ENCODE peak calls at places on chromosomes 11 and 22, in nine cellular contexts. A is uterus; K is tibial nerve; C is Panc1; W is sigmoid colon; M is fibroblast of lung; O is naive thymus-derived CD4-positive, alpha-beta T cell; B is upper lobe of right lung; N is PC-3. D is an unnamed sample.

GRCh38 chr11:67371549-67372231 is 1.7 kb downstream of the CLCF1 start:
- DNase-seq in A (peak; percentile 66), K (no peak), C (no peak), W (peak; percentile 78), M (peak; percentile 43), O (no peak), B (peak; percentile 77), N (peak; percentile 62), D (peak; percentile 82)

GRCh38 chr11:2663506-2663905 is 36.3 kb downstream of the KCNQ1OT1 start:
- DNase-seq in A (no peak), K (no peak), C (no peak), W (no peak), M (no peak), O (no peak), B (no peak), N (no peak), D (no peak)

GRCh38 chr11:33387996-33388395 is 130.8 kb downstream of the HIPK3 start:
- DNase-seq in A (no peak), K (no peak), C (no peak), W (no peak), M (no peak), O (no peak), B (no peak), N (no peak), D (no peak)

GRCh38 chr11:93089474-93090102 is 108.2 kb downstream of the SLC36A4 start:
- DNase-seq in A (no peak), K (peak; percentile 15), C (peak; percentile 41), W (no peak), M (peak; percentile 62), O (no peak), B (no peak), N (peak; percentile 73), D (peak; percentile 35)

GRCh38 chr11:102314784-102315183 is 2.5 kb upstream of the BIRC3 start:
- DNase-seq in A (no peak), K (no peak), C (no peak), W (no peak), M (no peak), O (no peak), B (no peak), N (no peak), D (no peak)

GRCh38 chr11:132257861-132258260 is 887.4 kb downstream of the NTM start:
- DNase-seq in A (no peak), K (no peak), C (no peak), W (no peak), M (no peak), O (no peak), B (no peak), N (no peak), D (no peak)

GRCh38 chr22:43509337-43509736 is 97.5 kb downstream of the MPPED1 start:
- DNase-seq in A (no peak), K (no peak), C (no peak), W (no peak), M (no peak), O (no peak), B (no peak), N (no peak), D (no peak)

GRCh38 chr22:42296381-42296853 is 26.0 kb upstream of the TCF20 start:
- DNase-seq in A (no peak), K (no peak), C (no peak), W (peak; percentile 75), M (no peak), O (peak; percentile 44), B (no peak), N (no peak), D (no peak)

GRCh38 chr11:45939836-45940235 is 17.4 kb downstream of the LARGE2 start:
- DNase-seq in A (no peak), K (no peak), C (no peak), W (no peak), M (no peak), O (no peak), B (no peak), N (no peak), D (no peak)

GRCh38 chr22:29727248-29727551 is 7.4 kb downstream of the CABP7 start:
- DNase-seq in A (peak; percentile 28), K (peak; percentile 27), C (no peak), W (no peak), M (peak; percentile 30), O (no peak), B (peak; percentile 71), N (no peak), D (peak; percentile 35)

GRCh38 chr11:12592283-12592682 is 81.9 kb upstream of the TEAD1 start:
- DNase-seq in A (no peak), K (no peak), C (no peak), W (no peak), M (no peak), O (no peak), B (no peak), N (no peak), D (no peak)
- H3K27ac ChIP-seq in A (no peak overlapping the region), K (peak overlapping the region; percentile 93), C (no peak overlapping the region), W (no peak overlapping the region), M (no peak overlapping the region), O (no peak overlapping the region), B (no peak overlapping the region), N (no peak overlapping the region), D (no peak overlapping the region)

DNA sequence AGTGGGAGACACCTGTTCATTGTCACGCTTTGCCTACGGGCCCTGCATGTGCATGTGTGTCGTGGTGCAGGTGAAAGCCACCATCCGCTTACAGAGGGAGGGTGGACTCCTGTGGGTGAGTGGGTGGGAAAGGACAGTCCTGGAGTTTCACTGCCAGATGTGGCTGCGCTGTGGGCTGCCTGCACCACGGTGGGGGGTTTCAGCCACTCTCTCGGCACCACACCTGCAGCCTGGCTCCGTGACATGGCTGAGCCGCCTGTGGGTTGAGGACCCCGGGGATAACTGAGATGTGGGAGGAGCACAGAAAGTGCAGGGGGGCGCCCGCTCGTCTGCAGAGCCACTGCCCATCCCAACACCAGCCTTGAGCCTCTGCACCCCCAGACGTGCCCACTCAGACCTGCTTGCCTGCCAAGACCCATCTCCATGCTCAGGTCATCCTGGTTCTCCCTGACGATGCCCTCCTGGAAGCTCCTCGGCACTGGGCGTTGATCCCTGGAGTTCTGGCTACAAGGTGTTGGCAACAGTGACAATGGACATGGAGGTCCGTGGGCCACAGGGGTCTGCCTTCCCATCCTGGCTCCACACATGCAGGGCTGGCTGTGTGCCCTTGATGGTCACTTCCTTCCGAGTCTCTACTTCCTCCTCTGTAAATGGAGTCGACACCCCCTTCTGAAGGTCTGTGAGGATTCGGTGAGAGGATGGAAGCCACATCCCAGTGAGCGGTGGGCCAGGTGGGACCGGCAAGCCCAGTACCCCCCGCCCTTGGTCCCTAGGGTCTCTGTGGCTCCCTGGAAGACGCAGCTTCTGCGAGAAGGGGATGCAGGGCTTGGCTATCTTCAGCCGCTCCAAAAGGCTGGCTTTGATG is 1007.0 kb downstream of the BRD1 start:
- DNase-seq in A (no peak), K (no peak), C (no peak), W (peak; percentile 50), M (no peak), O (no peak), B (peak; percentile 28), N (no peak), D (no peak)
- H3K4me3 ChIP-seq in A (no peak overlapping the region), K (no peak overlapping the region), C (no peak overlapping the region), W (no peak overlapping the region), M (no peak overlapping the region), O (no peak overlapping the region), B (no peak overlapping the region), N (no peak overlapping the region), D (no peak overlapping the region)

DNA sequence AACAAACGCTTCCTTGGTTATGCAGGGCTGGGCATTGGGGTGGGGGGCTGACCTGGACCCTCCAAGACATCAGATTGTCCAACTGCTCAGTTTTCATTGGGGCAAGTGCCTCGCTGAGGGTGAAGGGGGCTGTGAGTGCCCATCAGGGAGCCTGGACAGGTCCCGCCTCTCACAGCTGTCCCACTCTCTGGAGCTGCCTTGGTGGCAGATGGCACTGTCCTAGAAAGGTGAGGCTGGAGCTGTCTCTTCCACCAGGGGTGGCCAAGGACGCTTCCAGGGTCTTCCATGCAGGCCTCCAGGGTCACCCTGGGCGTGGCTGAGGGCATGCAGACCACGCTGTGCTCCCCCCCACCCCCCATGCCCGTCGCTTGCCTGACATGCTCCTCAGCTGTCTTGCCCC is 53.4 kb upstream of the CCDC188 start:
- DNase-seq in A (no peak), K (no peak), C (no peak), W (no peak), M (no peak), O (no peak), B (no peak), N (no peak), D (no peak)
- H3K4me1 ChIP-seq in A (peaks cover 19% of the 10 kb centered on the region), K (peaks cover 22% of the 10 kb centered on the region), C (peaks cover 10% of the 10 kb centered on the region), W (no peaks in the 10 kb centered on the region), M (peaks cover 26% of the 10 kb centered on the region), O (peaks cover 16% of the 10 kb centered on the region), B (peaks cover 41% of the 10 kb centered on the region), N (peaks cover 14% of the 10 kb centered on the region), D (no peaks in the 10 kb centered on the region)

DNA sequence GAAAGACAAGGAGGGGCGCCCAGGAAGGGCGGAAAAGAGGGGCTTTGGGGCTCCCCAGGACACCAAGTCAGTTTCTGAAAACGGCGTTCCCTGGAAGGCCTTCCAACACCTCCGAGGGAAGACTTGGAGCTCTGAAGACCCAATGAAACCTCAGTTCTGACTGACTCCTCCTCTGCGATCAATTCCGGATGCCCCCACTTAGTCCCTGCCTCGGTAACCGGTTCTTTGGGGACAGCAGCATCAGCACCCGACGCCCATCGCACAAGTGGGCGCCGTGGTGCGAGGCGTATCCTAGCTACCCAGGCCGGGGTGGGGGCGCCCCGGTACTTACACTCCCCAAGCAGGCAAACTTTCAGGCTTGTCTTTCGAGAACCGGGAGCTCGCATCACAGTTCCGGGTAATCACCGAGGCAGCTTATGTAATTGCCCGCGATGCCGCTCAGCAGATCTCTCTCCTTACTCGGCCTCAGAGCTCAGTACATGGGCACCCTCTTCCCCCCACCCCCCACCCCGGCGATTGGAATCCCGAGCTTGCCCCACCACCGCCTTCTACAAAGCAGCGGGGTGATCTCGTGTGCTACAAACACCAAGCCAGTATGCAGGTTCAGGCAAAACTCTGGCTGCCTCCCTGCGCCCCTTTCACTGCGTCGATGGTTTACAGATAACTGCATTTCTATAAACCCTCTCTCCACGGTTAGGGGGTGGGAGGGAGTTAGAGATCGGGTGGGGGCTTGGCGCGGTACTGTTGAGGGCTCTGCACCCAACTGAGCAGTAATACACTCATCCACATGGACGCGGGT is 2.0 kb downstream of the TENM4 start:
- DNase-seq in A (peak; percentile 18), K (peak; percentile 44), C (no peak), W (peak; percentile 74), M (peak; percentile 46), O (no peak), B (peak; percentile 64), N (no peak), D (peak; percentile 41)
- H3K27ac ChIP-seq in A (peak overlapping the region; percentile 73), K (peak overlapping the region; percentile 58), C (no peak overlapping the region), W (peak overlapping the region; percentile 68), M (peak overlapping the region; percentile 91), O (no peak overlapping the region), B (no peak overlapping the region), N (no peak overlapping the region), D (peak overlapping the region; percentile 87)

D was measured in tibial artery.